ENCODE peak calls at places on chromosomes 1 and 21, in five cellular contexts. One of them, this sample, is unnamed.
A peak's percentile ranks its signal among the peaks of the same experiment; 100 is the strongest.

GRCh38 chr1:162197041-162197511 is 127.6 kb downstream of the NOS1AP start:
- DNase-seq in stimulated activated CD8-positive, alpha-beta memory T cell treated with anti-CD3 and anti-CD28 coated beads, Interleukin-15, amount 100 ng/mL, for 4 hours: no peak
- DNase-seq in activated T-helper 1 cell treated with Interleukin-2 at 50 U/mL for 16 hours: no peak
- DNase-seq in NCI-H774: no peak
- DNase-seq in fibroblast of the aortic adventitia: no peak
- DNase-seq in this sample: no peak

GRCh38 chr1:2314803-2315710 is 76.3 kb downstream of the MORN1 start:
- DNase-seq in NCI-H774: no peak
- DNase-seq in fibroblast of the aortic adventitia: no peak
- DNase-seq in activated T-helper 1 cell treated with Interleukin-2 at 50 U/mL for 16 hours: peak; percentile 57
- DNase-seq in stimulated activated CD8-positive, alpha-beta memory T cell treated with anti-CD3 and anti-CD28 coated beads, Interleukin-15, amount 100 ng/mL, for 4 hours: peak; percentile 26
- DNase-seq in this sample: no peak

GRCh38 chr1:24003331-24003972 is 23.3 kb upstream of the SRSF10 start:
- DNase-seq in stimulated activated CD8-positive, alpha-beta memory T cell treated with anti-CD3 and anti-CD28 coated beads, Interleukin-15, amount 100 ng/mL, for 4 hours: no peak
- DNase-seq in NCI-H774: no peak
- DNase-seq in fibroblast of the aortic adventitia: peak; percentile 84
- DNase-seq in activated T-helper 1 cell treated with Interleukin-2 at 50 U/mL for 16 hours: no peak
- DNase-seq in this sample: no peak

GRCh38 chr1:58932820-58933598 is 149.2 kb upstream of the JUN start:
- DNase-seq in stimulated activated CD8-positive, alpha-beta memory T cell treated with anti-CD3 and anti-CD28 coated beads, Interleukin-15, amount 100 ng/mL, for 4 hours: no peak
- DNase-seq in fibroblast of the aortic adventitia: peak; percentile 88
- DNase-seq in activated T-helper 1 cell treated with Interleukin-2 at 50 U/mL for 16 hours: no peak
- DNase-seq in NCI-H774: peak; percentile 90
- DNase-seq in this sample: no peak

GRCh38 chr1:24321150-24321549 is 2.0 kb downstream of the GRHL3 start:
- DNase-seq in NCI-H774: no peak
- DNase-seq in stimulated activated CD8-positive, alpha-beta memory T cell treated with anti-CD3 and anti-CD28 coated beads, Interleukin-15, amount 100 ng/mL, for 4 hours: no peak
- DNase-seq in fibroblast of the aortic adventitia: no peak
- DNase-seq in activated T-helper 1 cell treated with Interleukin-2 at 50 U/mL for 16 hours: no peak
- DNase-seq in this sample: no peak

GRCh38 chr1:27665016-27665651 is 6.9 kb downstream of the IFI6 start:
- DNase-seq in fibroblast of the aortic adventitia: no peak
- DNase-seq in activated T-helper 1 cell treated with Interleukin-2 at 50 U/mL for 16 hours: no peak
- DNase-seq in stimulated activated CD8-positive, alpha-beta memory T cell treated with anti-CD3 and anti-CD28 coated beads, Interleukin-15, amount 100 ng/mL, for 4 hours: no peak
- DNase-seq in NCI-H774: no peak
- DNase-seq in this sample: no peak

GRCh38 chr1:11835441-11836225 is 11.9 kb downstream of the NPPA start:
- DNase-seq in NCI-H774: no peak
- DNase-seq in stimulated activated CD8-positive, alpha-beta memory T cell treated with anti-CD3 and anti-CD28 coated beads, Interleukin-15, amount 100 ng/mL, for 4 hours: no peak
- DNase-seq in activated T-helper 1 cell treated with Interleukin-2 at 50 U/mL for 16 hours: no peak
- DNase-seq in fibroblast of the aortic adventitia: no peak
- DNase-seq in this sample: no peak

GRCh38 chr1:8754993-8755392 is 62.4 kb downstream of the RERE start:
- DNase-seq in activated T-helper 1 cell treated with Interleukin-2 at 50 U/mL for 16 hours: no peak
- DNase-seq in fibroblast of the aortic adventitia: no peak
- DNase-seq in NCI-H774: no peak
- DNase-seq in stimulated activated CD8-positive, alpha-beta memory T cell treated with anti-CD3 and anti-CD28 coated beads, Interleukin-15, amount 100 ng/mL, for 4 hours: no peak
- DNase-seq in this sample: no peak

GRCh38 chr1:225460737-225461532 is 33.1 kb upstream of the LBR start:
- DNase-seq in stimulated activated CD8-positive, alpha-beta memory T cell treated with anti-CD3 and anti-CD28 coated beads, Interleukin-15, amount 100 ng/mL, for 4 hours: peak; percentile 49
- DNase-seq in NCI-H774: no peak
- DNase-seq in fibroblast of the aortic adventitia: no peak
- DNase-seq in activated T-helper 1 cell treated with Interleukin-2 at 50 U/mL for 16 hours: no peak
- DNase-seq in this sample: no peak

GRCh38 chr1:145916745-145917144 is 1.8 kb downstream of the PEX11B start:
- DNase-seq in stimulated activated CD8-positive, alpha-beta memory T cell treated with anti-CD3 and anti-CD28 coated beads, Interleukin-15, amount 100 ng/mL, for 4 hours: no peak
- DNase-seq in fibroblast of the aortic adventitia: no peak
- DNase-seq in activated T-helper 1 cell treated with Interleukin-2 at 50 U/mL for 16 hours: no peak
- DNase-seq in NCI-H774: no peak
- DNase-seq in this sample: no peak

GRCh38 chr1:100362821-100363466 is 10.6 kb downstream of the CDC14A start:
- DNase-seq in NCI-H774: no peak
- DNase-seq in activated T-helper 1 cell treated with Interleukin-2 at 50 U/mL for 16 hours: no peak
- DNase-seq in fibroblast of the aortic adventitia: no peak
- DNase-seq in stimulated activated CD8-positive, alpha-beta memory T cell treated with anti-CD3 and anti-CD28 coated beads, Interleukin-15, amount 100 ng/mL, for 4 hours: no peak
- DNase-seq in this sample: no peak

GRCh38 chr21:46159390-46159789 is 4.0 kb upstream of the FTCD start:
- DNase-seq in stimulated activated CD8-positive, alpha-beta memory T cell treated with anti-CD3 and anti-CD28 coated beads, Interleukin-15, amount 100 ng/mL, for 4 hours: no peak
- DNase-seq in activated T-helper 1 cell treated with Interleukin-2 at 50 U/mL for 16 hours: no peak
- DNase-seq in fibroblast of the aortic adventitia: no peak
- DNase-seq in NCI-H774: no peak
- DNase-seq in this sample: no peak

GRCh38 chr1:13461977-13462376 is 51.7 kb downstream of the PRAMEF20 start:
- DNase-seq in stimulated activated CD8-positive, alpha-beta memory T cell treated with anti-CD3 and anti-CD28 coated beads, Interleukin-15, amount 100 ng/mL, for 4 hours: no peak
- DNase-seq in NCI-H774: no peak
- DNase-seq in activated T-helper 1 cell treated with Interleukin-2 at 50 U/mL for 16 hours: no peak
- DNase-seq in fibroblast of the aortic adventitia: peak; percentile 2
- DNase-seq in this sample: no peak

GRCh38 chr21:36647279-36648093 is 51.4 kb upstream of the SIM2 start:
- DNase-seq in fibroblast of the aortic adventitia: peak; percentile 63
- DNase-seq in stimulated activated CD8-positive, alpha-beta memory T cell treated with anti-CD3 and anti-CD28 coated beads, Interleukin-15, amount 100 ng/mL, for 4 hours: no peak
- DNase-seq in NCI-H774: peak; percentile 24
- DNase-seq in activated T-helper 1 cell treated with Interleukin-2 at 50 U/mL for 16 hours: no peak
- DNase-seq in this sample: no peak

GRCh38 chr1:116951175-116951935 is 41.6 kb downstream of the PTGFRN start:
- DNase-seq in fibroblast of the aortic adventitia: peak; percentile 86
- DNase-seq in stimulated activated CD8-positive, alpha-beta memory T cell treated with anti-CD3 and anti-CD28 coated beads, Interleukin-15, amount 100 ng/mL, for 4 hours: no peak
- DNase-seq in activated T-helper 1 cell treated with Interleukin-2 at 50 U/mL for 16 hours: no peak
- DNase-seq in NCI-H774: no peak
- DNase-seq in this sample: no peak